ENCODE peak calls at places on chromosomes 16 and 17, in seven cellular contexts. K is uterus, S is right lobe of liver, Z is transverse colon, T is suprapubic skin, D is gastrocnemius medialis, U is K562. R is an unnamed sample.

GRCh38 chr17:59561042-59561441 is 4.4 kb upstream of the DHX40 start:
- DNase-seq in D (no peak), K (no peak), U (peak), T (no peak), Z (no peak), S (no peak), R (peak)

GRCh38 chr17:21218101-21218500 is 4.1 kb upstream of the TMEM11 start:
- DNase-seq in K (no peak), D (no peak), U (peak), Z (no peak), T (no peak), S (no peak), R (peak)

GRCh38 chr17:75619506-75620431 is 13.5 kb upstream of the SMIM5 start:
- DNase-seq in K (no peak), T (no peak), Z (no peak), S (no peak), U (peak), D (no peak), R (peak)

GRCh38 chr16:735982-736453 is 4.8 kb downstream of the CIAO3 start:
- DNase-seq in D (no peak), S (no peak), T (no peak), Z (no peak), U (no peak), K (no peak), R (no peak)

GRCh38 chr17:21388066-21388465 is 11.9 kb downstream of the KCNJ12 start:
- DNase-seq in Z (no peak), K (no peak), T (no peak), S (no peak), U (no peak), D (no peak), R (no peak)

GRCh38 chr16:70646260-70647241 is at the start of gene IL34:
- DNase-seq in S (no peak), D (peak), T (no peak), Z (no peak), U (no peak), K (peak), R (no peak)

GRCh38 chr17:28086519-28086918 is 44.0 kb downstream of the NLK start:
- DNase-seq in D (no peak), Z (no peak), S (no peak), U (no peak), K (no peak), T (no peak), R (no peak)

GRCh38 chr16:30588651-30589050 is 3.2 kb upstream of the ZNF785 start:
- DNase-seq in S (no peak), D (no peak), K (no peak), U (no peak), T (no peak), Z (no peak), R (no peak)

GRCh38 chr17:77445908-77446535 is 305.3 kb downstream of the SEC14L1 start:
- DNase-seq in T (no peak), D (no peak), K (no peak), Z (peak), U (peak), S (no peak), R (peak)

GRCh38 chr17:2198917-2199316 is 104.7 kb downstream of the SMG6 start:
- DNase-seq in Z (no peak), U (no peak), S (no peak), D (no peak), T (no peak), K (peak), R (no peak)

GRCh38 chr17:79464310-79465010 is 146.4 kb downstream of the RBFOX3 start:
- DNase-seq in D (no peak), U (no peak), K (no peak), S (no peak), Z (no peak), T (no peak), R (no peak)

GRCh38 chr17:68614718-68615117 is 13.6 kb upstream of the FAM20A start:
- DNase-seq in Z (no peak), U (no peak), S (no peak), D (no peak), T (no peak), K (no peak), R (no peak)

GRCh38 chr17:72258711-72259110 is 137.9 kb downstream of the SOX9 start:
- DNase-seq in S (no peak), U (no peak), Z (no peak), D (no peak), T (no peak), K (no peak), R (no peak)

DNA sequence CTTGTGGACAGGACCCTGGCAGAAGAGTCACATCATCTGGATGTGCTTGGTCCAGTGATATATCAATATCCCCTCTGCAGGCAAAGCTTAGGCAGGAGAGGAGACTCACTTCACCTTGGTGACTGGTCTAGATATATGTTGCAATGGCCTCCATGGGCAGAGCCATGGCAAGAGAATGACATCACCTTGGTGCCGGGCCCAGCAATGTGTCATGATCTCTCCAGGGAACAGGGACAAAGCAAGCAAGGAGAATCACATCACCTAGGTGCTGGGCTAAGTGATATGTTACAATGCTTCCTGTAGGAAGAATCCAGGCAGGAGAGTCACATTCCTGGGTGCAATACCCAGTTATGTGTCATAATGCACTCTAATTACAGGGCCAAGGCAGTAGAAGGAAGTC is 2106.2 kb downstream of the TP53TG3F start:
- DNase-seq in S (no peak), T (no peak), U (no peak), D (no peak), K (no peak), Z (no peak), R (no peak)
- TF ChIP-seq POLR2A in S (no peak), T (no peak), U (no peak), D (no peak), K (no peak), Z (no peak), R (no peak)

DNA sequence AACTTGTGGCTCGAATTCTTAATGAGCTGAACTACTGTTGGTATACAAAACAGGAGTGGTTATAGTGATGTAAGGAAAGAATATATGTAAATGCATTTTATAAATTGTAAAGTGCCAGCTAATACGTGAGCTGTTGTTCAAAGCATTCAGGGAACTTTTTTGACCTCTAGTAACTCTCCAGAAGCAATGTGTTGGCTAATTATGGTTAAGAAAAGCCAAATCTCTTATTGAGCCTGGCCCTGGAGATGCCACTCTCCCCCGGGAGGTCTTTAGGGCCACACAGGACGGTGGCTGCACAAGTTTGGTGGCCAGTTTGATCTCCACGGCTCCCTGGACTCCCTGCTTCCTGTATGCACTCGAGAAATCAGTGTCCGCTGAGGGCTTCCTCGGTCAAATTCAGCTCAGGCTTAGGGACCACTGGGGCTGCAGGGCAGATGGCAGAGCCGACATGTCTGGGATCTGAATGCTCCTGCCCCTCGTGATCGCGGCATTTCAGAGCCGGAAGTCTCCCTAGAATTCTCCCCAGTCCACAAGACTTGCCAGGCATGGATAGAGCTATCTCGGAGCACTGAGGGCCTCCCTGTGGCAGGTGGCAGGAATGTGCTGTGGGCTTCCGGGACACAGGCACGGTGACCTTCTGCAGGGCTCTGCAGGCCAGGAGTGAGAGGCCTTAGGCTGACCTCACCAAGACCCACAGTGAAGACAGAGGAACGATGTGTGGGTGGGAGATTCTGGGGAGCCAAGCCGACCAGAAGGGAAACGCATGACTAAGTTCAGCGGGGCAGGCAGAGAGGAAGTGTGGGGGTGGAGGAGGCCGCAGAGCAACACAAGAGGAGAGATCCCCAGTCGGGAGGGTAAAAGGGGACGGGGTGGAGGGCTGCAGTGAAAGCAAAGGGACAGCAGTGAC is 18.6 kb upstream of the PITPNM3 start:
- DNase-seq in D (no peak), U (peak), S (no peak), T (no peak), Z (peak), K (no peak), R (no peak)
- TF ChIP-seq POLR2A in D (no peak), U (no peak), S (no peak), T (no peak), Z (no peak), K (no peak), R (no peak)

GRCh38 chr16:68237243-68238028 is 1.5 kb upstream of the ESRP2 start:
- DNase-seq in Z (peak), S (peak), U (no peak), D (peak), T (peak), K (peak), R (peak)
- TF ChIP-seq POLR2A in Z (peak), S (peak), U (no peak), D (peak), T (peak), K (peak), R (peak)

GRCh38 chr16:27549857-27550581 is at the start of the genes GTF3C1 and KATNIP:
- DNase-seq in K (peak), D (peak), U (peak), S (peak), Z (peak), T (peak), R (peak)
- TF ChIP-seq POLR2A in K (peak), D (peak), U (peak), S (peak), Z (peak), T (peak), R (peak)

DNA sequence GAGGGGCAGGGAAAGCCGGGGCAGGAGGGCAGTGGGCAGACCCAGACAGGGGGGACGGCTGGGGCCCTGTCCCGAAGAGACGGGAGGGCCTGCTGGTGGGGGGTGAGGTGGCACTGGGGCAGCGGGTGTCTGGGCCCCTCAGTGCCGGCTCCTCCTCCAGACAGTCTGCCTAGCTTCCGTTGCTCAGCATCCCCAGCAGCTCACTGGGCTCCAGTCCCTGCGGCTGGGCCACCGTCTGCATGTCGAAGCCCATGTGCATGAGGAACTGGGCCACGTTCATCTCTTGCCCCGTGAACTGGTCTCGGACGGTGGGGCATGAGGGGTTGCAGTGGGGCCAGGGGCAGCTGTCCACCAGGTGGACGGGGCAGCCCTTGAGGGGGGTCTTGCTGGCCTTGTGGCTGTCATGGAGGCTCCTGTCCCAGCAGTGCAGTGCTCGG is 5.8 kb upstream of the MYADML2 start:
- DNase-seq in T (no peak), Z (no peak), S (no peak), U (no peak), K (no peak), D (no peak), R (no peak)
- TF ChIP-seq POLR2A in T (no peak), Z (no peak), S (no peak), U (no peak), K (no peak), D (no peak), R (no peak)

DNA sequence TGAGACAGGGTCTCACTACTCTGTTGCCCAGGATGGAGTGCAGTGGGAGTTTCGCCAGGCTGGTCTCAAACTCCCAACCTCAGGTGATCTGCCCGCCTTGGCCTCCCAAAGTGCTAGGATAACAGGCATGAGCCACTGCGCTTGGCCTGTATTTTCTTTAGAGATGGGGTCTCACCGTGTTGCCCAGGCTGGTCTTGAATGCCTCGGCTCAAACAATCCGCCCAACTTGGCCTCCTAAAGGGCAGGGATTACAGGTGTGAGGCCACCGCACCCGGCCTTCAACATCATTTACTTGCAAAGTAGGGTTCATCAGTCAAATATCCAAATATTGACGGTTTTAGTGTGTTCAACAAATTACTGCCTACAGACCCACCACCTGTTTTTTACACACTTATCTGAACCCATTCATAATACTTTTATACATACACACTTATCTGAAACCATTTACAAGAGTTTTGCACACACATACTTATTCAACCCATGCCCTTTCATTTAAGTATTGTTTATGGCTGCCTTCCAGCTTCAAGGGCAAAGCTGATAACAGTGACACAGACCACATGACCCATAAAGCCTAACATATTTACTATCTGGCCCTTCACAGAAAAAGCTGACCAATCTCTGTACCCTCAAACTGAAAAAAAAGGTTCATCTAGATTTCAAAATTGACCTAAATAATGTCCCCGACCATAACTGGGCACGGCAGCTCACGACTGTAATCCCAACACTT is 11.9 kb downstream of the TMEM170A start:
- DNase-seq in S (no peak), Z (no peak), K (no peak), T (no peak), D (no peak), U (peak), R (peak)
- TF ChIP-seq POLR2A in S (no peak), Z (no peak), K (no peak), T (no peak), D (no peak), U (no peak), R (no peak)

R was measured in erythroblast.